ENCODE peak calls at places on chromosomes 11 and 22, in five cellular contexts. One of them, this sample, is unnamed.
A peak's percentile ranks its signal among the peaks of the same experiment; 100 is the strongest.

GRCh38 chr22:28442951-28443876 is 236.4 kb downstream of the TTC28 start:
- DNase-seq in NCI-H774: no peak
- DNase-seq in left ventricle myocardium inferior: peak; percentile 60
- DNase-seq in activated naive CD4-positive, alpha-beta T cell: peak; percentile 2
- DNase-seq in anterior cingulate cortex: peak; percentile 58
- DNase-seq in this sample: no peak

GRCh38 chr11:32851251-32851650 is 21.5 kb downstream of the PRRG4 start:
- DNase-seq in NCI-H774: no peak
- DNase-seq in left ventricle myocardium inferior: no peak
- DNase-seq in activated naive CD4-positive, alpha-beta T cell: no peak
- DNase-seq in anterior cingulate cortex: no peak
- DNase-seq in this sample: no peak

GRCh38 chr22:25622011-25622410 is 57.5 kb downstream of the GRK3 start:
- DNase-seq in NCI-H774: no peak
- DNase-seq in left ventricle myocardium inferior: no peak
- DNase-seq in activated naive CD4-positive, alpha-beta T cell: no peak
- DNase-seq in anterior cingulate cortex: no peak
- DNase-seq in this sample: no peak

GRCh38 chr11:61349189-61349751 is 12.4 kb downstream of the CYB561A3 start:
- DNase-seq in NCI-H774: no peak
- DNase-seq in left ventricle myocardium inferior: no peak
- DNase-seq in activated naive CD4-positive, alpha-beta T cell: no peak
- DNase-seq in anterior cingulate cortex: no peak
- DNase-seq in this sample: no peak

GRCh38 chr11:123580557-123581275 is 73.7 kb downstream of the SCN3B start:
- DNase-seq in NCI-H774: peak; percentile 83
- DNase-seq in left ventricle myocardium inferior: peak; percentile 44
- DNase-seq in activated naive CD4-positive, alpha-beta T cell: peak; percentile 15
- DNase-seq in anterior cingulate cortex: no peak
- DNase-seq in this sample: no peak

GRCh38 chr11:40241524-40242037 is 1217.9 kb downstream of the LRRC4C start:
- DNase-seq in NCI-H774: no peak
- DNase-seq in left ventricle myocardium inferior: no peak
- DNase-seq in activated naive CD4-positive, alpha-beta T cell: no peak
- DNase-seq in anterior cingulate cortex: no peak
- DNase-seq in this sample: no peak

GRCh38 chr11:120598517-120599209 is 87.1 kb downstream of the GRIK4 start:
- DNase-seq in NCI-H774: no peak
- DNase-seq in left ventricle myocardium inferior: no peak
- DNase-seq in activated naive CD4-positive, alpha-beta T cell: no peak
- DNase-seq in anterior cingulate cortex: no peak
- DNase-seq in this sample: peak; percentile 46

GRCh38 chr11:56885182-56885581 is 103.5 kb upstream of the OR5AK2 start:
- DNase-seq in NCI-H774: peak; percentile 87
- DNase-seq in left ventricle myocardium inferior: no peak
- DNase-seq in activated naive CD4-positive, alpha-beta T cell: no peak
- DNase-seq in anterior cingulate cortex: no peak
- DNase-seq in this sample: no peak

GRCh38 chr22:27749597-27750225 is 51.8 kb downstream of the MN1 start:
- DNase-seq in NCI-H774: no peak
- DNase-seq in left ventricle myocardium inferior: no peak
- DNase-seq in activated naive CD4-positive, alpha-beta T cell: no peak
- DNase-seq in anterior cingulate cortex: no peak
- DNase-seq in this sample: no peak

GRCh38 chr11:29438815-29439214 is 578.0 kb downstream of the KCNA4 start:
- DNase-seq in NCI-H774: no peak
- DNase-seq in left ventricle myocardium inferior: no peak
- DNase-seq in activated naive CD4-positive, alpha-beta T cell: no peak
- DNase-seq in anterior cingulate cortex: no peak
- DNase-seq in this sample: no peak

GRCh38 chr11:21427750-21428149 is 758.4 kb downstream of the NELL1 start:
- DNase-seq in NCI-H774: no peak
- DNase-seq in left ventricle myocardium inferior: no peak
- DNase-seq in activated naive CD4-positive, alpha-beta T cell: no peak
- DNase-seq in anterior cingulate cortex: no peak
- DNase-seq in this sample: no peak

GRCh38 chr11:67670316-67671210 is 3.9 kb downstream of the ALDH3B2 start:
- DNase-seq in NCI-H774: no peak
- DNase-seq in left ventricle myocardium inferior: no peak
- DNase-seq in activated naive CD4-positive, alpha-beta T cell: no peak
- DNase-seq in anterior cingulate cortex: no peak
- DNase-seq in this sample: no peak

GRCh38 chr22:40485813-40486610 is 115.6 kb downstream of the SGSM3 start:
- DNase-seq in NCI-H774: no peak
- DNase-seq in left ventricle myocardium inferior: no peak
- DNase-seq in activated naive CD4-positive, alpha-beta T cell: no peak
- DNase-seq in anterior cingulate cortex: no peak
- DNase-seq in this sample: no peak

GRCh38 chr11:117019871-117020270 is 78.4 kb downstream of the SIK3 start:
- DNase-seq in NCI-H774: no peak
- DNase-seq in left ventricle myocardium inferior: no peak
- DNase-seq in activated naive CD4-positive, alpha-beta T cell: no peak
- DNase-seq in anterior cingulate cortex: no peak
- DNase-seq in this sample: no peak

GRCh38 chr11:9922806-9923205 is 258.9 kb downstream of the SWAP70 start:
- DNase-seq in NCI-H774: no peak
- DNase-seq in left ventricle myocardium inferior: no peak
- DNase-seq in activated naive CD4-positive, alpha-beta T cell: no peak
- DNase-seq in anterior cingulate cortex: no peak
- DNase-seq in this sample: no peak

GRCh38 chr11:128670631-128671030 is 23.2 kb upstream of the FLI1 start:
- DNase-seq in NCI-H774: no peak
- DNase-seq in left ventricle myocardium inferior: no peak
- DNase-seq in activated naive CD4-positive, alpha-beta T cell: no peak
- DNase-seq in anterior cingulate cortex: no peak
- DNase-seq in this sample: no peak

GRCh38 chr11:32602657-32603410 is 19.2 kb downstream of the EIF3M start:
- DNase-seq in NCI-H774: no peak
- DNase-seq in left ventricle myocardium inferior: no peak
- DNase-seq in activated naive CD4-positive, alpha-beta T cell: no peak
- DNase-seq in anterior cingulate cortex: no peak
- DNase-seq in this sample: no peak

GRCh38 chr11:2305862-2306823 is 4.3 kb downstream of the TSPAN32 start:
- DNase-seq in NCI-H774: no peak
- DNase-seq in left ventricle myocardium inferior: peak; percentile 84
- DNase-seq in activated naive CD4-positive, alpha-beta T cell: no peak
- DNase-seq in anterior cingulate cortex: no peak
- DNase-seq in this sample: peak; percentile 41

GRCh38 chr11:67345949-67346819 is 7.2 kb downstream of the POLD4 start:
- DNase-seq in NCI-H774: peak; percentile 19
- DNase-seq in left ventricle myocardium inferior: no peak
- DNase-seq in activated naive CD4-positive, alpha-beta T cell: no peak
- DNase-seq in anterior cingulate cortex: no peak
- DNase-seq in this sample: no peak